ENCODE peak calls at places on chromosomes 11 and 22, in nine cellular contexts. A is CD8-positive, alpha-beta memory T cell; U is brain microvascular endothelial cell; O is H7; W is BJ; X is astrocyte; D is colonic mucosa; J is fibroblast of the aortic adventitia; T is aorta. B is an unnamed sample.

GRCh38 chr11:9566561-9567063 is 6.9 kb upstream of the WEE1 start:
- DNase-seq in T (no peak), D (no peak), W (no peak), A (no peak), X (peak; percentile 85), J (peak; percentile 98), O (no peak), U (peak; percentile 89), B (peak; percentile 50)

GRCh38 chr11:110251837-110252236 is 44.6 kb downstream of the RDX start:
- DNase-seq in O (no peak), T (no peak), A (no peak), X (peak; percentile 72), W (no peak), U (peak; percentile 62), J (peak; percentile 76), D (no peak), B (peak; percentile 74)

GRCh38 chr11:108122166-108122628 is 830 bp downstream of the ACAT1 start:
- DNase-seq in D (peak; percentile 45), T (no peak), W (no peak), X (peak; percentile 16), U (peak; percentile 22), O (peak; percentile 20), J (peak; percentile 65), A (no peak), B (peak; percentile 21)

GRCh38 chr11:125263268-125263790 is 98.8 kb downstream of the PKNOX2 start:
- DNase-seq in W (peak; percentile 100), J (peak; percentile 99), X (peak; percentile 99), D (peak; percentile 36), T (peak; percentile 91), O (peak; percentile 94), U (peak; percentile 100), A (no peak), B (peak; percentile 95)

GRCh38 chr22:47597041-47597440 is 834.6 kb downstream of the TBC1D22A start:
- DNase-seq in T (no peak), J (no peak), X (no peak), D (no peak), A (no peak), U (no peak), O (no peak), W (no peak), B (no peak)

GRCh38 chr11:125373426-125374391 is 122.4 kb downstream of the FEZ1 start:
- DNase-seq in O (no peak), U (peak; percentile 61), A (no peak), W (no peak), X (peak; percentile 58), D (no peak), T (peak; percentile 57), J (no peak), B (no peak)

GRCh38 chr11:100010393-100010792 is 676.7 kb upstream of the ARHGAP42 start:
- DNase-seq in T (no peak), J (no peak), A (no peak), X (no peak), O (peak; percentile 10), D (no peak), U (no peak), W (no peak), B (no peak)

GRCh38 chr11:12201016-12201985 is 90.9 kb downstream of the MICAL2 start:
- DNase-seq in U (peak; percentile 99), O (no peak), J (peak; percentile 98), D (no peak), X (peak; percentile 100), T (peak; percentile 88), A (no peak), W (peak; percentile 93), B (peak; percentile 88)

GRCh38 chr11:3006505-3007260 is 14.6 kb upstream of the NAP1L4 start:
- DNase-seq in X (no peak), W (no peak), A (no peak), T (no peak), D (no peak), J (no peak), O (no peak), U (no peak), B (no peak)

GRCh38 chr11:6418199-6418957 is 516 bp downstream of the APBB1 start:
- DNase-seq in W (no peak), T (peak; percentile 58), X (no peak), A (peak; percentile 6), U (no peak), D (peak; percentile 29), O (peak; percentile 86), J (no peak), B (peak; percentile 46)

GRCh38 chr11:83206771-83207413 is 13.4 kb downstream of the ANKRD42 start:
- DNase-seq in X (no peak), A (no peak), O (no peak), D (no peak), W (no peak), T (no peak), J (no peak), U (no peak), B (no peak)

GRCh38 chr22:49767355-49768062 is 60.2 kb downstream of the BRD1 start:
- DNase-seq in W (no peak), U (peak; percentile 51), X (peak; percentile 20), D (no peak), A (peak; percentile 34), O (peak; percentile 90), T (peak; percentile 35), J (peak; percentile 63), B (peak; percentile 29)

GRCh38 chr11:115695677-115696451 is 191.6 kb upstream of the CADM1 start:
- DNase-seq in W (no peak), U (no peak), A (no peak), X (no peak), J (no peak), D (no peak), T (no peak), O (no peak), B (no peak)
- H3K4me3 ChIP-seq in W (no peak overlapping the region), U (no peak overlapping the region), A (no peak overlapping the region), X (no peak overlapping the region), J (no peak overlapping the region), D (no peak overlapping the region), T (no peak overlapping the region), O (no peak overlapping the region), B (no peak overlapping the region)

DNA sequence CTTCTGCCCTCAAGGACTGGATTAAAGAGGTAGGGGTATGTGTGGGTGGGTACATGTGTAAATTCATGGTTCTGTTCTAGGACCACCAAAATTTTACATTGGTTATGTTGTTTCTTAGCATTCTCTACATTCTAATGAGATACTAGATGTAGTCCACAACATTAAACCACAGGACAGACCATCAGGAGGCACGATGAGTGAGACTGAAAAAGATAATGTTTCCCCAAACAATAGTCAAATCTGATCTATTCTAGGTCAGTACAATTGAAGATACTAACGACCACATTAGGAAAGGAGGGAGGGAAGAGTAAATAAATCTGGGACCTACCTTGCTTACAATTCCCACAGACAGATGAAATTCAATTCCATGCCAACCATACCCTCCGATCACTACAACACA is 42.2 kb downstream of the MRTFA start:
- DNase-seq in W (no peak), O (no peak), X (no peak), T (no peak), A (no peak), D (no peak), J (no peak), U (no peak), B (no peak)
- H3K4me3 ChIP-seq in W (no peak overlapping the region), O (no peak overlapping the region), X (no peak overlapping the region), T (no peak overlapping the region), A (no peak overlapping the region), D (no peak overlapping the region), J (no peak overlapping the region), U (no peak overlapping the region), B (no peak overlapping the region)

GRCh38 chr22:18091916-18092526 is 14.2 kb downstream of the PEX26 start:
- DNase-seq in D (peak; percentile 89), X (peak; percentile 56), U (no peak), A (peak; percentile 27), J (peak; percentile 89), O (no peak), T (peak; percentile 81), W (no peak), B (no peak)

GRCh38 chr22:18095101-18095805 is 15.4 kb upstream of the TUBA8 start:
- DNase-seq in W (no peak), X (no peak), D (no peak), A (no peak), O (no peak), U (peak; percentile 33), T (no peak), J (no peak), B (no peak)

GRCh38 chr22:18091478-18091877 is 13.7 kb downstream of the PEX26 start:
- DNase-seq in U (no peak), A (no peak), J (no peak), O (no peak), X (no peak), T (no peak), D (no peak), W (no peak), B (no peak)

GRCh38 chr22:18096823-18097222 is 13.8 kb upstream of the TUBA8 start:
- DNase-seq in U (no peak), A (no peak), W (no peak), J (no peak), O (no peak), X (no peak), T (no peak), D (no peak), B (no peak)

DNA sequence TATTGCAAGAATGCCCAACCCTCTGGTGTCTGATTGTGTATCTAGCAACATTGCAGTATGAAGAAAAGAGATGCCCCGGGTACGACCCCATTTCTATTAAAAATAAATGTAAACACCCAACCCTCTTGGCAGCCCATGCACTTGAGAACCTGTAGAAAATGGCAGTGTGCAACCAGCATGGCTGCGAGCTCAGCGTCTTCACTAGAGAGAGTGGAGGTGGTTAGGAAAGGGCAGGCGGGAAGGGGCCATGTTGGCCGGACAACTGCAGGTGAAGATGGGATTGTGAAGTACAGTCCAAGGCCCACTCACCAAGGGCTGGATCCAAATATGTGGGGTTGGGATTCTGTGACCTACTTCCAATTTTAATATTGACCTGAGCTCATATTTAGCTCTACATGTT is 15.9 kb downstream of the PEX26 start:
- DNase-seq in U (no peak), X (no peak), A (no peak), T (no peak), D (no peak), O (no peak), W (no peak), J (no peak), B (no peak)
- H3K4me3 ChIP-seq in U (no peak overlapping the region), X (no peak overlapping the region), A (no peak overlapping the region), T (no peak overlapping the region), D (no peak overlapping the region), O (no peak overlapping the region), W (no peak overlapping the region), J (no peak overlapping the region), B (no peak overlapping the region)

GRCh38 chr11:107018274-107018901 is at the start of gene GUCY1A2:
- DNase-seq in X (peak; percentile 18), A (no peak), W (no peak), D (no peak), O (peak; percentile 70), T (peak; percentile 44), J (no peak), U (no peak), B (no peak)

GRCh38 chr11:107017104-107017432 is 1.2 kb downstream of the GUCY1A2 start:
- DNase-seq in X (peak; percentile 21), A (no peak), D (no peak), J (no peak), T (no peak), O (no peak), U (no peak), W (no peak), B (no peak)

GRCh38 chr11:107011977-107012376 is 6.3 kb downstream of the GUCY1A2 start:
- DNase-seq in T (no peak), W (no peak), A (no peak), U (peak; percentile 26), J (no peak), X (no peak), O (no peak), D (no peak), B (peak; percentile 41)

GRCh38 chr11:107017433-107018227 is 646 bp downstream of the GUCY1A2 start:
- DNase-seq in U (no peak), T (peak; percentile 62), X (peak; percentile 22), D (no peak), W (no peak), J (no peak), A (no peak), O (peak; percentile 82), B (no peak)

GRCh38 chr11:107014871-107015270 is 3.4 kb downstream of the GUCY1A2 start:
- DNase-seq in X (peak; percentile 63), O (no peak), D (no peak), T (no peak), J (peak; percentile 38), A (no peak), W (no peak), U (no peak), B (no peak)
- H3K4me3 ChIP-seq in X (no peak overlapping the region), O (no peak overlapping the region), D (no peak overlapping the region), T (no peak overlapping the region), J (no peak overlapping the region), A (no peak overlapping the region), W (no peak overlapping the region), U (no peak overlapping the region), B (no peak overlapping the region)